ENCODE peak calls at places on chromosomes 11 and 22, in four cellular contexts. One of them, this sample, is unnamed.

GRCh38 chr22:37684803-37685615 is 1.1 kb upstream of the NOL12 start:
- DNase-seq in H1: no peak
- DNase-seq in mesendoderm: no peak
- DNase-seq in IMR-90: no peak
- DNase-seq in this sample: no peak

GRCh38 chr11:122784325-122785155 is 53.8 kb upstream of the CRTAM start:
- DNase-seq in mesendoderm: peak
- DNase-seq in H1: no peak
- DNase-seq in IMR-90: peak
- DNase-seq in this sample: no peak

GRCh38 chr11:84103096-84103495 is 816.9 kb upstream of the CCDC90B start:
- DNase-seq in IMR-90: no peak
- DNase-seq in H1: no peak
- DNase-seq in mesendoderm: no peak
- DNase-seq in this sample: no peak

GRCh38 chr11:79437274-79437980 is 3.4 kb downstream of the TENM4 start:
- DNase-seq in H1: peak
- DNase-seq in mesendoderm: peak
- DNase-seq in IMR-90: peak
- DNase-seq in this sample: peak

GRCh38 chr22:24845036-24845918 is 39.3 kb downstream of the SGSM1 start:
- DNase-seq in mesendoderm: no peak
- DNase-seq in IMR-90: peak
- DNase-seq in H1: no peak
- DNase-seq in this sample: no peak

GRCh38 chr11:31160504-31161422 is 208.8 kb downstream of the DCDC1 start:
- DNase-seq in IMR-90: no peak
- DNase-seq in mesendoderm: peak
- DNase-seq in H1: no peak
- DNase-seq in this sample: no peak

GRCh38 chr11:66875376-66875775 is 18.5 kb downstream of the LRFN4 start:
- DNase-seq in H1: no peak
- DNase-seq in mesendoderm: no peak
- DNase-seq in IMR-90: no peak
- DNase-seq in this sample: no peak

GRCh38 chr11:121553806-121554205 is 101.0 kb upstream of the SORL1-AS1 start:
- DNase-seq in mesendoderm: no peak
- DNase-seq in IMR-90: peak
- DNase-seq in H1: no peak
- DNase-seq in this sample: no peak

GRCh38 chr22:35733742-35734516 is 16.3 kb downstream of the APOL5 start:
- DNase-seq in H1: no peak
- DNase-seq in IMR-90: no peak
- DNase-seq in mesendoderm: no peak
- DNase-seq in this sample: no peak

GRCh38 chr11:9821008-9821752 is 157.3 kb downstream of the SWAP70 start:
- DNase-seq in mesendoderm: peak
- DNase-seq in H1: no peak
- DNase-seq in IMR-90: no peak
- DNase-seq in this sample: no peak

GRCh38 chr22:31911565-31912401 is 32.6 kb upstream of the YWHAH start:
- DNase-seq in IMR-90: peak
- DNase-seq in mesendoderm: no peak
- DNase-seq in H1: no peak
- DNase-seq in this sample: no peak

GRCh38 chr22:34587357-34588356 is 478.3 kb upstream of the ISX start:
- DNase-seq in mesendoderm: peak
- DNase-seq in IMR-90: no peak
- DNase-seq in H1: no peak
- DNase-seq in this sample: no peak

GRCh38 chr11:63614136-63614664 is at the start of gene PLAAT3:
- DNase-seq in IMR-90: no peak
- DNase-seq in mesendoderm: peak
- DNase-seq in H1: peak
- DNase-seq in this sample: peak

GRCh38 chr22:46336119-46337078 is 885 bp downstream of the TRMU start:
- DNase-seq in IMR-90: peak
- DNase-seq in mesendoderm: peak
- DNase-seq in H1: no peak
- DNase-seq in this sample: no peak

GRCh38 chr11:119764108-119764874 is 35.3 kb upstream of the NECTIN1 start:
- DNase-seq in IMR-90: peak
- DNase-seq in mesendoderm: peak
- DNase-seq in H1: no peak
- DNase-seq in this sample: no peak

GRCh38 chr11:35215945-35216344 is 77.0 kb downstream of the CD44 start:
- DNase-seq in mesendoderm: no peak
- DNase-seq in IMR-90: no peak
- DNase-seq in H1: no peak
- DNase-seq in this sample: no peak

GRCh38 chr11:28966951-28967350 is 858.8 kb downstream of the METTL15 start:
- DNase-seq in mesendoderm: no peak
- DNase-seq in H1: no peak
- DNase-seq in IMR-90: peak
- DNase-seq in this sample: no peak

GRCh38 chr11:116249561-116249960 is 523.2 kb downstream of the BUD13 start:
- DNase-seq in mesendoderm: no peak
- DNase-seq in H1: no peak
- DNase-seq in IMR-90: no peak
- DNase-seq in this sample: no peak

GRCh38 chr11:8773916-8774537 is 91.4 kb downstream of the RPL27A start:
- DNase-seq in IMR-90: no peak
- DNase-seq in H1: no peak
- DNase-seq in mesendoderm: no peak
- DNase-seq in this sample: no peak

GRCh38 chr11:109173504-109173903 is 248.5 kb upstream of the C11orf87 start:
- DNase-seq in IMR-90: no peak
- DNase-seq in H1: no peak
- DNase-seq in mesendoderm: no peak
- DNase-seq in this sample: no peak

GRCh38 chr22:35498026-35498425 is 42.6 kb upstream of the RASD2 start:
- DNase-seq in H1: no peak
- DNase-seq in IMR-90: peak
- DNase-seq in mesendoderm: peak
- DNase-seq in this sample: no peak

GRCh38 chr11:61955416-61956135 is 5.4 kb downstream of the BEST1 start:
- DNase-seq in H1: peak
- DNase-seq in mesendoderm: peak
- DNase-seq in IMR-90: no peak
- DNase-seq in this sample: peak

GRCh38 chr22:37270928-37271650 is 11.2 kb upstream of the CYTH4 start:
- DNase-seq in H1: no peak
- DNase-seq in IMR-90: peak
- DNase-seq in mesendoderm: no peak
- DNase-seq in this sample: no peak

GRCh38 chr11:40273192-40273732 is 1186.2 kb downstream of the LRRC4C start:
- DNase-seq in IMR-90: no peak
- DNase-seq in mesendoderm: no peak
- DNase-seq in H1: no peak
- DNase-seq in this sample: no peak

GRCh38 chr11:6353367-6353987 is 33.2 kb upstream of the CAVIN3 start:
- DNase-seq in mesendoderm: peak
- DNase-seq in IMR-90: peak
- DNase-seq in H1: peak
- DNase-seq in this sample: peak

GRCh38 chr11:106594751-106595351 is 423.4 kb downstream of the GUCY1A2 start:
- DNase-seq in mesendoderm: peak
- DNase-seq in H1: no peak
- DNase-seq in IMR-90: peak
- DNase-seq in this sample: peak
- H4K5ac ChIP-seq in mesendoderm: no peak
- H4K5ac ChIP-seq in H1: no peak
- H4K5ac ChIP-seq in IMR-90: no peak
- H4K5ac ChIP-seq in this sample: no peak

DNA sequence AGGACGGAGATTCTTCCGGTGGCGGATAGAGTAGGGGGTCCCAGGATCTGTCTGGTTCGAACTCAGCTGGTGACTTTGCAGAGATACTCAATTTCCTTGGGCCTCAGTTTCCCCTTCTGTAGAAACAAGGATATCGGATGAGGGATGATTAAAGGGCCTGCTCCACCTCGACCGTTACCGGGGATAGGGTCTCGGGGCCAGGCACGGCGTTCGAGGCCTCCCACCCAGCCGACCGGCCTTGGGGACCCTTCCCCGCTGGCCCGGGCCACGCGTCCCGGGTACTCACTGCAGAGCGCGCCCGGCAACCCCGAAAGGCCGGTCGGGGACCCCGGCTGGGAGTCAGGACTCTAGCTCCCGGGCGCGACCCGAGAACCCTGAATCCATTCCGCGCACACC is 321 bp downstream of the RHBDD3 start:
- DNase-seq in H1: no peak
- DNase-seq in IMR-90: no peak
- DNase-seq in mesendoderm: no peak
- DNase-seq in this sample: no peak
- H4K5ac ChIP-seq in H1: peak
- H4K5ac ChIP-seq in IMR-90: peak
- H4K5ac ChIP-seq in mesendoderm: peak
- H4K5ac ChIP-seq in this sample: peak

GRCh38 chr11:69657456-69657910 is 16.5 kb downstream of the CCND1 start:
- DNase-seq in H1: no peak
- DNase-seq in mesendoderm: no peak
- DNase-seq in IMR-90: no peak
- DNase-seq in this sample: no peak
- H4K5ac ChIP-seq in H1: no peak
- H4K5ac ChIP-seq in mesendoderm: no peak
- H4K5ac ChIP-seq in IMR-90: no peak
- H4K5ac ChIP-seq in this sample: no peak

DNA sequence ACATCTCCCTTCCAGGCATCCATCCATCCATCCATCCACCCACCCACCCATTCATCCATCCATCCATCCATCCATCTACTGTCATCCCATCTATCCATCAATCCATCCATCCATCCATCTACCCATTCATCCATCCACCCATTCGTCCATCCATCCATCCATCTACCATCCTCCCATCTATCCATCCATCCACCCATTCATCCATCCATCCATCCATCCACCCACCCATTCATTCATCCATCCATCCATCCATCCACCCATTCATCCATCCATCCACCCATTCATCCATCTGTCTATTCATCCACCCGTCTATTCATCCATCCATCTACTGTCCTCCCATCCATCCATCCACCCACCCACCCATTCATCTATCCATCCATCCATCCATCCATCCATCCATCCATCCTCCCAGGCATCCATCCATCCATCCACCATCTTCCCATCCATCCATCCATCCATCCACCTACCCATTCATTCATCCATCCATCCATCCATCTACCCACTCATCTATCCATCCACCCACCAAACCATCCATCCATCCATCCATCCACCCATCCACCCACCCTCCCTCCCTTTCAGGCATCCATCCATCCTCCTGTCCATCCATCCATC is 33.7 kb downstream of the OSBPL5 start:
- DNase-seq in H1: no peak
- DNase-seq in IMR-90: no peak
- DNase-seq in mesendoderm: no peak
- DNase-seq in this sample: no peak
- H4K5ac ChIP-seq in H1: no peak
- H4K5ac ChIP-seq in IMR-90: no peak
- H4K5ac ChIP-seq in mesendoderm: no peak
- H4K5ac ChIP-seq in this sample: no peak

DNA sequence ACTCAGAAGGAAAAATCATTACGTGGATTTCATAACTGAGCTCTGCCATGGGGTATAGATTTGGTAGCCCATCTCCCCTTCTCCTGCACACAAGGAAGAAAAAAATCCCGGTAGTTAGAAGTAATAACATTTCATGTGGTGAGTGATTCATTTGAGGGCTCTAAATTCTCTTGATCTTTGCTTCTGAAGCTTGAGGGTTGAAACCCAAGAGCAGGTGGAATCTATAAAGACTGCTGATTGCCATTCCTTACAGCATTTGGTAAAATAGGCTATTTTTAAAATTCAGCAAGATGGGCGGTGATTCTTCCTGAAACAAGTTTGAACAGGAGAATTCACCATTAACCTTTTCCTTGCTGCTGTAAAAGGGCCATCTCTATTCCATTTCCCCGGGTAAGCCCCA is 266.1 kb downstream of the CADM1 start:
- DNase-seq in H1: no peak
- DNase-seq in IMR-90: no peak
- DNase-seq in mesendoderm: no peak
- DNase-seq in this sample: no peak
- H4K5ac ChIP-seq in H1: no peak
- H4K5ac ChIP-seq in IMR-90: no peak
- H4K5ac ChIP-seq in mesendoderm: no peak
- H4K5ac ChIP-seq in this sample: no peak

GRCh38 chr11:124783002-124783401 is 17.2 kb downstream of the MSANTD2 start:
- DNase-seq in IMR-90: peak
- DNase-seq in mesendoderm: no peak
- DNase-seq in H1: no peak
- DNase-seq in this sample: no peak

GRCh38 chr11:124779568-124779967 is 17.5 kb upstream of the ESAM start:
- DNase-seq in mesendoderm: no peak
- DNase-seq in H1: no peak
- DNase-seq in IMR-90: no peak
- DNase-seq in this sample: no peak

GRCh38 chr11:124778281-124778680 is 16.2 kb upstream of the ESAM start:
- DNase-seq in H1: no peak
- DNase-seq in mesendoderm: peak
- DNase-seq in IMR-90: no peak
- DNase-seq in this sample: no peak

GRCh38 chr11:124776865-124777645 is 15.0 kb upstream of the ESAM start:
- DNase-seq in IMR-90: no peak
- DNase-seq in mesendoderm: no peak
- DNase-seq in H1: no peak
- DNase-seq in this sample: no peak
- H4K5ac ChIP-seq in IMR-90: no peak
- H4K5ac ChIP-seq in mesendoderm: no peak
- H4K5ac ChIP-seq in H1: no peak
- H4K5ac ChIP-seq in this sample: no peak

DNA sequence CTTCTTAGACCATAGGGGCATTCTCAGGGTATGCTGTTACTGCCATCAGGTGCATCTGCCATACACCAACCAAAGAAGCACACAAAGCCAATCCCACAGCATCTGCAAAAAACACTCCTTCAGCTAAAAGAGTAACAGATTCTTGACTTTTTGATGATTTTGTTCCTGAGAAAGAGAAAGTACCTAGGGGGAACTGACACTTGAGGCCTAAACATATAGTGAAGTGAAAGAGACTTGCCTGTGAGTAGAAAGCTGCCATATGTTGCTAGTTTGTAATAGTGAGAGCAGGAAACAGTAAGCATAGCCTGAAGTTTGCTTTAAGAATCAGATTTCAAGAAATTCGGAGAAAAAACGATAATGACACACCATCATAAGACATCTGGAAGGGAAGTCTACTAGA is 97.9 kb upstream of the CTSC start:
- DNase-seq in H1: no peak
- DNase-seq in IMR-90: peak
- DNase-seq in mesendoderm: no peak
- DNase-seq in this sample: no peak
- H4K5ac ChIP-seq in H1: no peak
- H4K5ac ChIP-seq in IMR-90: peak
- H4K5ac ChIP-seq in mesendoderm: no peak
- H4K5ac ChIP-seq in this sample: no peak

GRCh38 chr22:49955581-49956417 is 4.8 kb upstream of the PIM3 start:
- DNase-seq in mesendoderm: no peak
- DNase-seq in IMR-90: no peak
- DNase-seq in H1: no peak
- DNase-seq in this sample: no peak
- H4K5ac ChIP-seq in mesendoderm: no peak
- H4K5ac ChIP-seq in IMR-90: no peak
- H4K5ac ChIP-seq in H1: no peak
- H4K5ac ChIP-seq in this sample: no peak

This sample was measured in H9.